ENCODE peak calls at places on chromosome 3, in nine cellular contexts. One of them, this sample, is unnamed. For H3K4me1, the result is how much of the 10 kb centered on the place peaks cover.

GRCh38 chr3:151581046-151581445 is 120.2 kb upstream of the IGSF10 start:
- DNase-seq in CD4-positive, CD25-positive, alpha-beta regulatory T cell: no peak
- DNase-seq in heart right ventricle: no peak
- DNase-seq in upper lobe of left lung: no peak
- DNase-seq in stomach: no peak
- DNase-seq in astrocyte: peak
- DNase-seq in mucosa of descending colon: no peak
- DNase-seq in A549: no peak
- DNase-seq in GM23338: no peak
- DNase-seq in this sample: no peak

GRCh38 chr3:108062051-108062450 is 28.8 kb downstream of the CD47 start:
- DNase-seq in CD4-positive, CD25-positive, alpha-beta regulatory T cell: no peak
- DNase-seq in heart right ventricle: no peak
- DNase-seq in upper lobe of left lung: no peak
- DNase-seq in stomach: no peak
- DNase-seq in astrocyte: no peak
- DNase-seq in mucosa of descending colon: no peak
- DNase-seq in A549: no peak
- DNase-seq in GM23338: no peak
- DNase-seq in this sample: no peak

GRCh38 chr3:933311-933710 is 159.5 kb upstream of the CNTN6 start:
- DNase-seq in CD4-positive, CD25-positive, alpha-beta regulatory T cell: no peak
- DNase-seq in heart right ventricle: no peak
- DNase-seq in upper lobe of left lung: no peak
- DNase-seq in stomach: no peak
- DNase-seq in astrocyte: no peak
- DNase-seq in mucosa of descending colon: no peak
- DNase-seq in A549: no peak
- DNase-seq in GM23338: no peak
- DNase-seq in this sample: no peak

GRCh38 chr3:112013058-112013783 is 14.5 kb downstream of the TAGLN3 start:
- DNase-seq in CD4-positive, CD25-positive, alpha-beta regulatory T cell: peak
- DNase-seq in heart right ventricle: peak
- DNase-seq in upper lobe of left lung: peak
- DNase-seq in stomach: peak
- DNase-seq in astrocyte: peak
- DNase-seq in mucosa of descending colon: peak
- DNase-seq in A549: peak
- DNase-seq in GM23338: peak
- DNase-seq in this sample: peak

GRCh38 chr3:127141921-127142730 is 50.8 kb upstream of the PRR23E start:
- DNase-seq in CD4-positive, CD25-positive, alpha-beta regulatory T cell: no peak
- DNase-seq in heart right ventricle: no peak
- DNase-seq in upper lobe of left lung: peak
- DNase-seq in stomach: peak
- DNase-seq in astrocyte: no peak
- DNase-seq in mucosa of descending colon: peak
- DNase-seq in A549: peak
- DNase-seq in GM23338: no peak
- DNase-seq in this sample: peak

GRCh38 chr3:36911990-36912804 is 32.7 kb downstream of the TRANK1 start:
- DNase-seq in CD4-positive, CD25-positive, alpha-beta regulatory T cell: peak
- DNase-seq in heart right ventricle: no peak
- DNase-seq in upper lobe of left lung: peak
- DNase-seq in stomach: no peak
- DNase-seq in astrocyte: peak
- DNase-seq in mucosa of descending colon: peak
- DNase-seq in A549: peak
- DNase-seq in GM23338: no peak
- DNase-seq in this sample: peak

GRCh38 chr3:186626254-186626847 is 13.5 kb downstream of the AHSG start:
- DNase-seq in CD4-positive, CD25-positive, alpha-beta regulatory T cell: no peak
- DNase-seq in heart right ventricle: no peak
- DNase-seq in upper lobe of left lung: no peak
- DNase-seq in stomach: no peak
- DNase-seq in astrocyte: no peak
- DNase-seq in mucosa of descending colon: no peak
- DNase-seq in A549: no peak
- DNase-seq in GM23338: no peak
- DNase-seq in this sample: no peak

GRCh38 chr3:61865466-61865865 is 304.1 kb downstream of the PTPRG start:
- DNase-seq in CD4-positive, CD25-positive, alpha-beta regulatory T cell: no peak
- DNase-seq in heart right ventricle: no peak
- DNase-seq in upper lobe of left lung: no peak
- DNase-seq in stomach: no peak
- DNase-seq in astrocyte: no peak
- DNase-seq in mucosa of descending colon: no peak
- DNase-seq in A549: no peak
- DNase-seq in GM23338: no peak
- DNase-seq in this sample: no peak

GRCh38 chr3:71104586-71104985 is 478.9 kb downstream of the FOXP1 start:
- DNase-seq in CD4-positive, CD25-positive, alpha-beta regulatory T cell: no peak
- DNase-seq in heart right ventricle: no peak
- DNase-seq in upper lobe of left lung: no peak
- DNase-seq in stomach: no peak
- DNase-seq in astrocyte: no peak
- DNase-seq in mucosa of descending colon: no peak
- DNase-seq in A549: no peak
- DNase-seq in GM23338: no peak
- DNase-seq in this sample: no peak

GRCh38 chr3:71101581-71101980 is 481.9 kb downstream of the FOXP1 start:
- DNase-seq in CD4-positive, CD25-positive, alpha-beta regulatory T cell: no peak
- DNase-seq in heart right ventricle: no peak
- DNase-seq in upper lobe of left lung: no peak
- DNase-seq in stomach: no peak
- DNase-seq in astrocyte: peak
- DNase-seq in mucosa of descending colon: no peak
- DNase-seq in A549: no peak
- DNase-seq in GM23338: no peak
- DNase-seq in this sample: no peak

GRCh38 chr3:71102111-71103039 is 481.2 kb downstream of the FOXP1 start:
- DNase-seq in CD4-positive, CD25-positive, alpha-beta regulatory T cell: no peak
- DNase-seq in heart right ventricle: no peak
- DNase-seq in upper lobe of left lung: no peak
- DNase-seq in stomach: no peak
- DNase-seq in astrocyte: peak
- DNase-seq in mucosa of descending colon: no peak
- DNase-seq in A549: peak
- DNase-seq in GM23338: no peak
- DNase-seq in this sample: no peak

GRCh38 chr3:71104090-71104489 is 479.4 kb downstream of the FOXP1 start:
- DNase-seq in CD4-positive, CD25-positive, alpha-beta regulatory T cell: no peak
- DNase-seq in heart right ventricle: no peak
- DNase-seq in upper lobe of left lung: no peak
- DNase-seq in stomach: no peak
- DNase-seq in astrocyte: peak
- DNase-seq in mucosa of descending colon: no peak
- DNase-seq in A549: peak
- DNase-seq in GM23338: no peak
- DNase-seq in this sample: no peak

DNA sequence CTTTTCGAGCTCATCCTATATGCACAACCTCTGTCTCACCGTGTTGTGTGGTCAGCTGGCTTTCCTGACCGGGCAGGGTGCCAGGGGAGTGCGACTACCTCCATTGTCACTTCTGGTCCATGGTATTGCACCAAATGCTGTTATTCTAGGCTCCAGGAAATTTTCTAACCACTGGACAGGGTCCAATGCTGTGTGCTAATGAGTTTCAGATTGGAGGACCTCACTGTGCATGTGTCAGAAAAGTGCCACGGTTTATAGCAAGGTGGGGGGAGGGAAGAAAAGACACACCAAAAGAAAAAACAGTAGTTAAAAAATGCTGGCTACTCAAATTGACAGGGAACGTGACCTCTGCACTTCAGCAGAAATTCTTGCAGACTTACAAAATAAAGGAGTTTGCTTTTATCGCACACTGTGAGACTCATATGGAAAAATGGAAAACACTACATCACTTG is 480.1 kb downstream of the FOXP1 start:
- DNase-seq in CD4-positive, CD25-positive, alpha-beta regulatory T cell: no peak
- DNase-seq in heart right ventricle: peak
- DNase-seq in upper lobe of left lung: peak
- DNase-seq in stomach: peak
- DNase-seq in astrocyte: peak
- DNase-seq in mucosa of descending colon: peak
- DNase-seq in A549: no peak
- DNase-seq in GM23338: no peak
- DNase-seq in this sample: no peak
- H3K4me1 ChIP-seq in CD4-positive, CD25-positive, alpha-beta regulatory T cell: under half
- H3K4me1 ChIP-seq in heart right ventricle: half or more
- H3K4me1 ChIP-seq in upper lobe of left lung: half or more
- H3K4me1 ChIP-seq in stomach: half or more
- H3K4me1 ChIP-seq in astrocyte: half or more
- H3K4me1 ChIP-seq in mucosa of descending colon: under half
- H3K4me1 ChIP-seq in A549: under half
- H3K4me1 ChIP-seq in GM23338: under half
- H3K4me1 ChIP-seq in this sample: under half

GRCh38 chr3:131537531-131537930 is 34.8 kb upstream of the MRPL3 start:
- DNase-seq in CD4-positive, CD25-positive, alpha-beta regulatory T cell: no peak
- DNase-seq in heart right ventricle: no peak
- DNase-seq in upper lobe of left lung: no peak
- DNase-seq in stomach: no peak
- DNase-seq in astrocyte: no peak
- DNase-seq in mucosa of descending colon: no peak
- DNase-seq in A549: no peak
- DNase-seq in GM23338: no peak
- DNase-seq in this sample: no peak

GRCh38 chr3:131540143-131540542 is 37.4 kb upstream of the MRPL3 start:
- DNase-seq in CD4-positive, CD25-positive, alpha-beta regulatory T cell: no peak
- DNase-seq in heart right ventricle: no peak
- DNase-seq in upper lobe of left lung: no peak
- DNase-seq in stomach: no peak
- DNase-seq in astrocyte: peak
- DNase-seq in mucosa of descending colon: no peak
- DNase-seq in A549: no peak
- DNase-seq in GM23338: no peak
- DNase-seq in this sample: no peak

GRCh38 chr3:131540821-131541220 is 38.0 kb upstream of the MRPL3 start:
- DNase-seq in CD4-positive, CD25-positive, alpha-beta regulatory T cell: no peak
- DNase-seq in heart right ventricle: no peak
- DNase-seq in upper lobe of left lung: no peak
- DNase-seq in stomach: no peak
- DNase-seq in astrocyte: no peak
- DNase-seq in mucosa of descending colon: no peak
- DNase-seq in A549: no peak
- DNase-seq in GM23338: no peak
- DNase-seq in this sample: no peak

GRCh38 chr3:131541288-131541687 is 38.5 kb upstream of the MRPL3 start:
- DNase-seq in CD4-positive, CD25-positive, alpha-beta regulatory T cell: no peak
- DNase-seq in heart right ventricle: no peak
- DNase-seq in upper lobe of left lung: no peak
- DNase-seq in stomach: no peak
- DNase-seq in astrocyte: no peak
- DNase-seq in mucosa of descending colon: no peak
- DNase-seq in A549: no peak
- DNase-seq in GM23338: no peak
- DNase-seq in this sample: no peak

GRCh38 chr3:131538968-131539367 is 36.2 kb upstream of the MRPL3 start:
- DNase-seq in CD4-positive, CD25-positive, alpha-beta regulatory T cell: no peak
- DNase-seq in heart right ventricle: no peak
- DNase-seq in upper lobe of left lung: no peak
- DNase-seq in stomach: no peak
- DNase-seq in astrocyte: no peak
- DNase-seq in mucosa of descending colon: no peak
- DNase-seq in A549: no peak
- DNase-seq in GM23338: no peak
- DNase-seq in this sample: no peak
- H3K4me1 ChIP-seq in CD4-positive, CD25-positive, alpha-beta regulatory T cell: under half
- H3K4me1 ChIP-seq in heart right ventricle: under half
- H3K4me1 ChIP-seq in upper lobe of left lung: under half
- H3K4me1 ChIP-seq in stomach: under half
- H3K4me1 ChIP-seq in astrocyte: under half
- H3K4me1 ChIP-seq in mucosa of descending colon: under half
- H3K4me1 ChIP-seq in A549: under half
- H3K4me1 ChIP-seq in GM23338: under half
- H3K4me1 ChIP-seq in this sample: under half

GRCh38 chr3:141399979-141400971 is 32.0 kb downstream of the ZBTB38 start:
- DNase-seq in CD4-positive, CD25-positive, alpha-beta regulatory T cell: peak
- DNase-seq in heart right ventricle: no peak
- DNase-seq in upper lobe of left lung: no peak
- DNase-seq in stomach: no peak
- DNase-seq in astrocyte: no peak
- DNase-seq in mucosa of descending colon: peak
- DNase-seq in A549: peak
- DNase-seq in GM23338: peak
- DNase-seq in this sample: peak

GRCh38 chr3:141401095-141401494 is 32.8 kb downstream of the ZBTB38 start:
- DNase-seq in CD4-positive, CD25-positive, alpha-beta regulatory T cell: no peak
- DNase-seq in heart right ventricle: no peak
- DNase-seq in upper lobe of left lung: no peak
- DNase-seq in stomach: no peak
- DNase-seq in astrocyte: no peak
- DNase-seq in mucosa of descending colon: no peak
- DNase-seq in A549: no peak
- DNase-seq in GM23338: no peak
- DNase-seq in this sample: no peak

GRCh38 chr3:141403576-141403975 is 35.3 kb downstream of the ZBTB38 start:
- DNase-seq in CD4-positive, CD25-positive, alpha-beta regulatory T cell: peak
- DNase-seq in heart right ventricle: no peak
- DNase-seq in upper lobe of left lung: no peak
- DNase-seq in stomach: no peak
- DNase-seq in astrocyte: no peak
- DNase-seq in mucosa of descending colon: no peak
- DNase-seq in A549: no peak
- DNase-seq in GM23338: no peak
- DNase-seq in this sample: peak

GRCh38 chr3:141401584-141402475 is 33.5 kb downstream of the ZBTB38 start:
- DNase-seq in CD4-positive, CD25-positive, alpha-beta regulatory T cell: peak
- DNase-seq in heart right ventricle: no peak
- DNase-seq in upper lobe of left lung: peak
- DNase-seq in stomach: peak
- DNase-seq in astrocyte: no peak
- DNase-seq in mucosa of descending colon: peak
- DNase-seq in A549: peak
- DNase-seq in GM23338: peak
- DNase-seq in this sample: peak

DNA sequence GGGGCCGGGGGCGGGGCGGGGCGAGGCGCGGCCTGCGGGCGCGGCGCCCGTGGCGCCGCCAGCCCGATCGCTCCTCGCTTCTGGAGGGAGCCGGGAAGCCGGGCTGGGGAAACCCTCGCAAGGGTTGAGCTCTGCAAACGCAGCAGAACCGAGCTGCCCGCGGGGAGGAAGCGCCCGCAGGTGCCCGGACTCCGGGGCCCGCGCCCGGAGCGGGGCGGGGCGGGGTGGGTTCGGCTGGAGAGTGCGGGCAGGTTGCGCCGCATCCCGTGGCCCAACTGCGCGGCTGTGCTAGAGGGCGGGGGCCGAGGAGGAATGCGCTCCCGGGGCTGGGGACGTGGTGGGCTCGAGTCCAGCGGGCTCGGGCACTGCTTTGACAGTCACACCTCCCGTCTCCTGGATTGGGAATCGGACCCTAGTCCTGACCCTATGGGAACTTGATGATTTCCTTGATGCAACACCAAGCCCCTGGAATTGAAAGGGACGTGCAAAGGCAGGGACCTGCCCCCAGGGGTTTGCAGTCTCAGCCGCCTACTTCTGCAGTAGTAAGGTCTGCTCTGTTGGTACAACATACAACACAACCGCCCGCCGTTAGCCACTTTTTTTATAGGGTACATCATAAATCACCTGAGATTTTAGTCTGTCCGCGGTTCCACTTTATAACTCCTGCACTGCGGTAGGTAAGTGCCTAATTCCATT is 34.3 kb downstream of the ZBTB38 start:
- DNase-seq in CD4-positive, CD25-positive, alpha-beta regulatory T cell: peak
- DNase-seq in heart right ventricle: peak
- DNase-seq in upper lobe of left lung: peak
- DNase-seq in stomach: peak
- DNase-seq in astrocyte: peak
- DNase-seq in mucosa of descending colon: peak
- DNase-seq in A549: peak
- DNase-seq in GM23338: peak
- DNase-seq in this sample: peak
- H3K4me1 ChIP-seq in CD4-positive, CD25-positive, alpha-beta regulatory T cell: half or more
- H3K4me1 ChIP-seq in heart right ventricle: half or more
- H3K4me1 ChIP-seq in upper lobe of left lung: half or more
- H3K4me1 ChIP-seq in stomach: under half
- H3K4me1 ChIP-seq in astrocyte: under half
- H3K4me1 ChIP-seq in mucosa of descending colon: under half
- H3K4me1 ChIP-seq in A549: half or more
- H3K4me1 ChIP-seq in GM23338: under half
- H3K4me1 ChIP-seq in this sample: under half

DNA sequence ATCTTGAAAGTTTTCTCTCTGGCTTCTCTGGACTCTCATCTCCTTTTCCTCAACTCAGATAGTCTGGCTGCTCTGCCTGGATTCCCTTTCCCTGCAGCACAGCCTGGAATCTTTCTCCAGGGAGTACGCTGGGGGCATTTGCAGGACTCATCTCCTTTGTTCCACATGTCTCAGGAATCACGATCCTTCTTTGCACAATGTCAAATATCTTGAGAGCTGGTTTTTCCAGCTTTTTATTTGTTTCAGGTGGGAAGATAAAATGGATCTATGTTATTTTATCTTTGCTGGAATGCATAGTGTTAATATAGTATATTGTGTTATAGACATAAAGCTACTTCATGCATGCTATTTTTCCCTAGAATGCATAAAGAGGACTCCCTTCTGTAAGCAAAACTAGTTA is 525.1 kb upstream of the TBL1XR1 start:
- DNase-seq in CD4-positive, CD25-positive, alpha-beta regulatory T cell: no peak
- DNase-seq in heart right ventricle: no peak
- DNase-seq in upper lobe of left lung: no peak
- DNase-seq in stomach: no peak
- DNase-seq in astrocyte: no peak
- DNase-seq in mucosa of descending colon: no peak
- DNase-seq in A549: no peak
- DNase-seq in GM23338: no peak
- DNase-seq in this sample: no peak
- H3K4me1 ChIP-seq in CD4-positive, CD25-positive, alpha-beta regulatory T cell: under half
- H3K4me1 ChIP-seq in heart right ventricle: half or more
- H3K4me1 ChIP-seq in upper lobe of left lung: under half
- H3K4me1 ChIP-seq in stomach: under half
- H3K4me1 ChIP-seq in astrocyte: under half
- H3K4me1 ChIP-seq in mucosa of descending colon: under half
- H3K4me1 ChIP-seq in A549: under half
- H3K4me1 ChIP-seq in GM23338: under half
- H3K4me1 ChIP-seq in this sample: under half